ENCODE peak calls at places on chromosomes 7 and 10, in eight cellular contexts. H, Z, L, Q, X, S, O and T are unnamed samples. For H3K9me2, the result is how much of the 10 kb centered on the place peaks cover.

GRCh38 chr7:37287093-37287492 is 161.6 kb downstream of the ELMO1 start:
- DNase-seq in H (no peak), Z (no peak), L (peak), Q (no peak), X (peak), S (peak), O (peak), T (no peak)

GRCh38 chr7:100681491-100682227 is 8.1 kb downstream of the GNB2 start:
- DNase-seq in H (no peak), Z (no peak), L (no peak), Q (no peak), X (peak), S (no peak), O (no peak), T (no peak)

GRCh38 chr10:76114556-76114955 is 683.1 kb downstream of the LRMDA start:
- DNase-seq in H (no peak), Z (no peak), L (no peak), Q (no peak), X (no peak), S (no peak), O (no peak), T (peak)

GRCh38 chr10:118957966-118958365 is 71.5 kb upstream of the NANOS1 start:
- DNase-seq in H (no peak), Z (no peak), L (no peak), Q (no peak), X (no peak), S (no peak), O (no peak), T (no peak)

GRCh38 chr10:8279598-8279997 is 225.1 kb downstream of the GATA3 start:
- DNase-seq in H (no peak), Z (no peak), L (peak), Q (peak), X (peak), S (no peak), O (no peak), T (peak)

GRCh38 chr10:126722726-126723125 is 52.2 kb upstream of the C10orf90 start:
- DNase-seq in H (no peak), Z (no peak), L (no peak), Q (no peak), X (no peak), S (no peak), O (no peak), T (no peak)

GRCh38 chr7:110960811-110961210 is 130.1 kb upstream of the LRRN3 start:
- DNase-seq in H (no peak), Z (no peak), L (no peak), Q (no peak), X (no peak), S (no peak), O (no peak), T (no peak)

GRCh38 chr7:16563281-16564022 is 36.8 kb downstream of the LRRC72 start:
- DNase-seq in H (no peak), Z (no peak), L (no peak), Q (no peak), X (no peak), S (peak), O (peak), T (no peak)

GRCh38 chr7:98539865-98540264 is 77.2 kb upstream of the NPTX2 start:
- DNase-seq in H (no peak), Z (peak), L (no peak), Q (no peak), X (no peak), S (no peak), O (no peak), T (no peak)

GRCh38 chr10:103600956-103601569 is 107.6 kb downstream of the NEURL1 start:
- DNase-seq in H (no peak), Z (no peak), L (no peak), Q (no peak), X (no peak), S (no peak), O (no peak), T (no peak)

GRCh38 chr7:124246262-124246863 is 213.5 kb upstream of the TMEM229A start:
- DNase-seq in H (no peak), Z (peak), L (no peak), Q (no peak), X (no peak), S (no peak), O (no peak), T (peak)

GRCh38 chr10:79981673-79982485 is 33.0 kb upstream of the SFTPD start:
- DNase-seq in H (peak), Z (peak), L (peak), Q (peak), X (peak), S (no peak), O (peak), T (peak)

GRCh38 chr10:96133135-96133534 is 3.0 kb downstream of the ZNF518A start:
- DNase-seq in H (no peak), Z (no peak), L (no peak), Q (no peak), X (no peak), S (no peak), O (no peak), T (peak)

GRCh38 chr10:1154531-1154930 is 98.3 kb downstream of the WDR37 start:
- DNase-seq in H (no peak), Z (no peak), L (no peak), Q (no peak), X (peak), S (no peak), O (no peak), T (no peak)

GRCh38 chr7:139321071-139321745 is 19.9 kb upstream of the FMC1 start:
- DNase-seq in H (no peak), Z (peak), L (peak), Q (no peak), X (no peak), S (peak), O (no peak), T (peak)

GRCh38 chr7:68776326-68776725 is 821.9 kb upstream of the AUTS2 start:
- DNase-seq in H (no peak), Z (no peak), L (peak), Q (no peak), X (no peak), S (no peak), O (no peak), T (no peak)

GRCh38 chr10:117462816-117463544 is 79.6 kb upstream of the EMX2 start:
- DNase-seq in H (no peak), Z (no peak), L (no peak), Q (no peak), X (no peak), S (no peak), O (no peak), T (no peak)

GRCh38 chr10:124070666-124071065 is 22.7 kb downstream of the CHST15 start:
- DNase-seq in H (no peak), Z (no peak), L (no peak), Q (no peak), X (no peak), S (no peak), O (no peak), T (no peak)

GRCh38 chr7:20735346-20736065 is 51.2 kb downstream of the SP8 start:
- DNase-seq in H (no peak), Z (no peak), L (no peak), Q (no peak), X (no peak), S (no peak), O (no peak), T (no peak)

GRCh38 chr7:6589151-6589828 is 531 bp upstream of the INTS15 start:
- DNase-seq in H (no peak), Z (peak), L (no peak), Q (no peak), X (no peak), S (peak), O (no peak), T (no peak)

GRCh38 chr10:66886848-66887247 is 39.0 kb upstream of the LRRTM3 start:
- DNase-seq in H (no peak), Z (no peak), L (no peak), Q (no peak), X (no peak), S (no peak), O (no peak), T (no peak)

DNA sequence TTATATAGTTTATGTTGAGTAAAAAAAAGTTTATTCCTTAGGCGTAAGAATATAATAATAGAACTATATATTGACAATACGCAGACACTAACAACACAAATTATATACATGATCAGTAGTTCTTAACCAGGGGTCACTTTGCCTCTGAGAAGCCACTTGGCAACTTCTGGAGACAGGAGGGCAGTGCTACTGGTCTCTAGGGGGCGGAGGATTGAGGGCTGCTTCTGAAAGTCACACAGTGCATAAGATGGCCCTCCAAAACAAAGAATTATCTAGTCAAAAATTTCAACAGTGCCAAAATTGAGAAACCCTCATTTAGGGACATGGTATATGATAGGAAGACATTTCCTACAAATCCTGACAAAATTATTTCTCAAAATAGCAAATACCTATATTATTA is 77.1 kb downstream of the THSD7A start:
- DNase-seq in H (no peak), Z (peak), L (no peak), Q (no peak), X (no peak), S (no peak), O (no peak), T (no peak)
- H2AFZ ChIP-seq in H (no peak), Z (no peak), L (no peak), Q (no peak), X (no peak), S (no peak), O (no peak), T (no peak)

DNA sequence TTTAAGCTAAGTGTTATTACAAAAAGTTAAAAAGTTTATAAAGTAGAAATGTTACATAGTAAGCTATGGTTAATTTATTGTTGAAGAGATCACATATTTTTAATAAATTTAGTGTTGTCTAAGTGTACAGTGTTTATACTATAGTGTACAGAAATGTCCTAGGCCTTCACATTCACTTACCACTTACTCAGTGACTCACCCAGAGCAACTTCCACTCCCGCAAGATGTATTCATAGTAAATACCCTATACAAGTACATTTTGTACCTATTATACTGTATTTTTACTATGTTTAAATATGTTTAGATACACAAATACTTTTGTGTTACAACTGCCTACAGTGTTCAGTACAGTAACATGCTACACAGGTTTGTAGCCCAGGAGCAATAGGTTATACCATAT is 69.2 kb downstream of the DNAJC1 start:
- DNase-seq in H (no peak), Z (no peak), L (no peak), Q (no peak), X (no peak), S (no peak), O (no peak), T (no peak)
- H3K9me2 ChIP-seq in H (under half), Z (under half), L (under half), Q (under half), X (under half), S (under half), O (under half), T (under half)

DNA sequence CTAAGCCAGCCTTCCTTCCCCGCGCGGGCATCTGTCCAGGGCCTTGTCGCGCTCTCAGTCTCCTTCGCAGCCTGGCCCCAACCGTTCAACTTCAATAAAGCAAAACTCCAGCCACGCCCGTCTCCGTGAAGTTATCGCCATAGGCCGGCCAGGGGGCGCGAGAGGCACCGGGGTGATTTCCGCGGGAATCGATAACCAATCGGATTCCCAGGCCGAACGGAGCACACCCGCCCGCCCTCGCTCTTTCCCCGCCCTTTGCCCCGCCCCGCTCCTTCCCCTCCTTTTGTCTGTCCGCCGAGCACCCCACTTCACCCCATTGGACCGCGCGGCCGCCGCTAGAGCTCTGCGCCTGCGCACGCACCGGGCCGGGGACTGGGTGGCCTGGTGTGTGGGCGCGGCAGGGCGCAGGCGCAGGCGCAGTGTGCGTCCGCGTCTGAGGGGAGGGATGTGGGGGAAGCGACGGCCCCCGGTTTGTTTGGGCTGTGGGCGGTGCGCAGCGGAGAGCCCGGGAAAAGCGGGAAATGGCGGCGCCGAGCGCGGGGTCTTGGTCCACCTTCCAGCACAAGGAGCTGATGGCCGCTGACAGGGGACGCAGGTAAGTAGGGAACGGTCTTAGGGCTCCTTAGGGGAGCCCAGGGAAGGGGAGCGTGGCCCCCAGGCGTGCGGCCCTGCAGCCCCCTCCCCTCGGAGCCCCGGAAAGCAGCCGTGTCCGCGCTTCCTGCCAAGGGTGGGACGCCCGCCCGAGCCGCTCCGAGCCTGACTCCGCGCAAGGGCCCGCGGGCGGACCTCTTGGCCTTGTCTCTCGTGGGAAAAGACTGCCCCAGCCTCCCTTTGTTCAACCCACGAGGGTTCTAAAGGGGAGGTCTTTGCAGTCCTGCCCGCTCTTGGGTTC is at the start of gene CASP2:
- DNase-seq in H (peak), Z (peak), L (peak), Q (peak), X (peak), S (peak), O (peak), T (peak)
- TF ChIP-seq CTCF in H (peak), Z (peak), L (peak), Q (no peak), X (peak), S (peak), O (peak), T (peak)

DNA sequence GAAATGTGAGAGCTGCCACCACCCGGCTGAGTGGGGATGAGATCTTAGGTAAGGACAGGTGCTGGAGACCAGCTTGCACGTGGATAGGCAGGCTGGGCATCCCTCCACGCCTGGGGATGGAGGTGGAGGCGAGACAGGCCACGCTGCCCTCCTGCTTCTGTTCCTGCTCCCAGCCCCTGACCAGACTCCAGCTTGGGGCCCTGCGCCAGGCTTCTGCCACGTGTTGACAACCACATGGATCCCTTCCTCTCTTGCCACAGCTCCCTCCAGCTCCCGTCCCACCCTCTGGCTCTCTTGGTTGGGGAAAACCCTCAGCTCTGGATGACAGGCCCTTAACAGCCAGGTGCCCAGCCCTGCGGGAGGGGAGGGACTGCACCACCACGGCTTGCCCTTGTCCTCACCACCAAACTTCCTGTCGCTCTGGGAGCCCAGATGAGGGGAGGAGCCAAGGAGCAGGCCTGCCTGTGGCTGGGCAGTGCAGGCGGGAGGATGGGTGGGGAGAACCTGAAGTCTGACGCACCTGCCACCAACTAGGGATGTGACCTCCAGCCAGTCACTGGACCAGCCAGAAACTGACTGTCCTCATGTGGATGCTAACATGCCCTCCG is 36.0 kb downstream of the KCNH2 start:
- DNase-seq in H (no peak), Z (no peak), L (peak), Q (peak), X (peak), S (peak), O (peak), T (peak)
- H2AFZ ChIP-seq in H (no peak), Z (peak), L (no peak), Q (no peak), X (no peak), S (no peak), O (peak), T (no peak)

DNA sequence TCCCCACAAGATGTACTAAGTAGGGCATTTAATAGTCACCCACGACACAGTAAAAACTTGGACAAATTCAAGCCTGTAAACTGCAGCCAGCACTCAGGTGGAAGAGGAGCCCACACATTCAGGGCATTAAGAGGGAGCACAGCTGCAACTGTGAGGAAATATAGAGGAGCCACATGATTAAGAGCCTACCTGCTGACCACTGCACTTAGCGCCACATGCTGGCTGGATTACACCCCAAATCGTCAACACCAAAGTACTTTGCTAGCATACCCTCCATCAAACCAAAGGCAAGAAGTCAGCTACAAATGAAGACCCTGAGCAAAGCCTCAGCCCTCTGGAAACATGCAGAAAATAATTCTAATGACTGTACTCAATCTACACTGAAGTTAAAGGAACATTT is 322.3 kb upstream of the PLXDC2 start:
- DNase-seq in H (no peak), Z (peak), L (no peak), Q (no peak), X (no peak), S (no peak), O (no peak), T (no peak)
- H3K9me2 ChIP-seq in H (under half), Z (under half), L (under half), Q (under half), X (under half), S (under half), O (under half), T (under half)

DNA sequence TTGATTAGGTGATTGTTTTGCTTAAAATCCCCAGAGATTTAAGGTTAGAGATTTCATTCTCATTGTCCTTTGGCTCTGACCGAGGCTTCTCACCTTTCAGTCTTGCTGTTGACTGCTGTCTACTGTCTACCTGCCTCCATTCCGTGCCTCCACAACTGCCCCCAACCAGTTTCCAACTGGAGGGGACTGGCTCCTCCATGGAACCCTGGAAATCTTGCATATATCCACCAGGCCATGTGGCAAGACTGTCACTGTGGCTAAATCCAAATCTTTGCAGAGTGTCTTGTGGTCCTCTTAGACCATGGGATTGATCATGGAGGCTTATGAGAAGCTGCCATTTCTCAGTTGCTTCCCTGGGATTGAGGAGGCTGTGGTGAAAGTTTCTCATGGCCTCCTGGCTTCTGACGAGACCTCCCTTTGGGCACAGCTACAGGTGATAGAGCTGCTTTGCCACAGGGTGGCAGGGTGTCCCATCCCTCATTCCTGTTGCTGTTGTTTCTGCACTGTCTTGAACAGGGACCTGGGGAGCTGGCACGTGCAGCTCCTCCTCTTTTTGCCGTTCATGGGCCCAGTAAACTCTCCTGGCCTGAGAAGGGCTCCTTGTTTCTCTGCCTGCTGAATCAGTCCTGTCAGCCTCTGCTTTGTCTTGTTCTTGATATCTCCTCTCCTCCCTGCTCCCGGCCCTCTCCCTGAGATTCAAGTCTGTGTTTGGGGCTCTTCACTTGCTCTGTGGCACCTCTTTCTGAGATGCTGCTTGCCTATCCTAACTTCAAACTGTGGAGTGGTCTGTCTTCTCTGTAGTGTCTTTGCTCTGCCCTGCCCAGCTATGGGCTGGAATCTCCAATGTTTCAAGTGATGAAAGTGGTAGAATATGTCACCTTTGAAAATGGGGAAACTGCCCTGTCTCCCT is 63.6 kb upstream of the IGFBP3 start:
- DNase-seq in H (no peak), Z (no peak), L (no peak), Q (peak), X (no peak), S (no peak), O (peak), T (peak)
- TF ChIP-seq CTCF in H (peak), Z (peak), L (no peak), Q (peak), X (no peak), S (no peak), O (peak), T (peak)

DNA sequence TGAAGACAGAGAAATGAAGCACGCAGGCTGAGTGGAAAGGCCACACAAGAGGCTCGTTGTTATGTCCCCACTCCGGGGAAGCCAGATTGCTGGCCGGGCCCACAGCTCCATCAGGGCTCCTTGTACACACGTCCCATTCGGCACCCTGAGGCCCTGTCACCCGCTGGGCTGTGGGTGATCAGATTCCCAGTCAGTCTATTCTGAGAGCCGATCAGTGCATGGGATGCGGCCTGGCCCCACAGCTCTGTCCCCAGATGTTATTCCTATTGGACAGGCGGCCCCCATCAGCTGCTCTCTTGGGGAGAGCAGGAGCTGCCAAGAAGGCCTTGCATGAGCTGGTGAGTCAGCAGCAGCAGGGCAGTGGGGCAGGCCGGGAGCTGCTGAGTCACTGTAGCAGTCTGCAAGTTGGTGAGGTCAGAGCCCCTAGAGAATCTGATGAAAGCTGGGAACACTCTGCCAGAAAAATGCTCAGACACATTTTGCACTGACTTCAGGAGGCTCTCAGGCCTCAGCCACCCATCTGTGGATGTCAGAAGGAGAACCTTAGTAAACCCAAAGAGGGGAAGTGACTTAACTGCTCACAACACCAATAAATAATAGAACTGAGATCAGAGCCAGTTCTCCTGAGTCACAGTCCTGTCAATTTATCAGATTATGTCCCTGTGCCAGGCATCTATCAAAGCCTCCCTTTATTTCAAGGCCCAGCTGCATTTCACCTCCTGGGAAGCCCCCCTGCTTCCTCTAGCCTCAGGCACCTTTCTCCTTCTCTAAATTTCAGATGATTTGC is 9.4 kb upstream of the PSAP start:
- DNase-seq in H (peak), Z (peak), L (peak), Q (peak), X (peak), S (peak), O (peak), T (peak)
- H2AFZ ChIP-seq in H (peak), Z (peak), L (no peak), Q (no peak), X (peak), S (peak), O (peak), T (peak)